ENCODE peak calls at places on chromosomes 13 and 19, in eight cellular contexts. One of them, this sample, is unnamed.

GRCh38 chr13:99495478-99496321 is 5.6 kb upstream of the TM9SF2 start:
- DNase-seq in C1 segment of cervical spinal cord: no peak
- DNase-seq in kidney epithelial cell: no peak
- DNase-seq in fibroblast of lung: no peak
- DNase-seq in lower lobe of right lung: no peak
- DNase-seq in NCI-H460: no peak
- DNase-seq in BE2C: no peak
- DNase-seq in H54: no peak
- DNase-seq in this sample: no peak

GRCh38 chr19:33143897-33144405 is 12.0 kb downstream of the WDR88 start:
- DNase-seq in H54: peak
- DNase-seq in kidney epithelial cell: peak
- DNase-seq in fibroblast of lung: peak
- DNase-seq in C1 segment of cervical spinal cord: peak
- DNase-seq in lower lobe of right lung: peak
- DNase-seq in NCI-H460: peak
- DNase-seq in BE2C: peak
- DNase-seq in this sample: peak

GRCh38 chr19:44512326-44513298 is 12.3 kb upstream of the ZNF180 start:
- DNase-seq in lower lobe of right lung: no peak
- DNase-seq in BE2C: peak
- DNase-seq in kidney epithelial cell: peak
- DNase-seq in NCI-H460: peak
- DNase-seq in fibroblast of lung: peak
- DNase-seq in C1 segment of cervical spinal cord: no peak
- DNase-seq in H54: peak
- DNase-seq in this sample: peak

GRCh38 chr19:16836115-16836905 is 7.1 kb downstream of the SIN3B start:
- DNase-seq in kidney epithelial cell: no peak
- DNase-seq in BE2C: no peak
- DNase-seq in lower lobe of right lung: peak
- DNase-seq in H54: no peak
- DNase-seq in fibroblast of lung: peak
- DNase-seq in NCI-H460: no peak
- DNase-seq in C1 segment of cervical spinal cord: no peak
- DNase-seq in this sample: peak

GRCh38 chr13:52010890-52011689 is at the start of gene ATP7B:
- DNase-seq in NCI-H460: no peak
- DNase-seq in kidney epithelial cell: no peak
- DNase-seq in BE2C: peak
- DNase-seq in H54: peak
- DNase-seq in lower lobe of right lung: no peak
- DNase-seq in fibroblast of lung: peak
- DNase-seq in C1 segment of cervical spinal cord: no peak
- DNase-seq in this sample: peak

GRCh38 chr13:113863511-113864302 is at the start of gene GAS6:
- DNase-seq in kidney epithelial cell: no peak
- DNase-seq in lower lobe of right lung: peak
- DNase-seq in BE2C: peak
- DNase-seq in NCI-H460: peak
- DNase-seq in fibroblast of lung: peak
- DNase-seq in C1 segment of cervical spinal cord: peak
- DNase-seq in H54: peak
- DNase-seq in this sample: peak

GRCh38 chr19:50371914-50372475 is 4.3 kb upstream of the NR1H2 start:
- DNase-seq in H54: no peak
- DNase-seq in fibroblast of lung: no peak
- DNase-seq in C1 segment of cervical spinal cord: no peak
- DNase-seq in kidney epithelial cell: no peak
- DNase-seq in BE2C: no peak
- DNase-seq in NCI-H460: no peak
- DNase-seq in lower lobe of right lung: peak
- DNase-seq in this sample: no peak

GRCh38 chr19:7373862-7374261 is 25.1 kb downstream of the ARHGEF18 start:
- DNase-seq in BE2C: no peak
- DNase-seq in lower lobe of right lung: peak
- DNase-seq in C1 segment of cervical spinal cord: no peak
- DNase-seq in NCI-H460: no peak
- DNase-seq in fibroblast of lung: no peak
- DNase-seq in H54: no peak
- DNase-seq in kidney epithelial cell: no peak
- DNase-seq in this sample: no peak

GRCh38 chr13:36090592-36090991 is 40.6 kb downstream of the DCLK1 start:
- DNase-seq in BE2C: no peak
- DNase-seq in H54: no peak
- DNase-seq in NCI-H460: no peak
- DNase-seq in kidney epithelial cell: no peak
- DNase-seq in fibroblast of lung: peak
- DNase-seq in C1 segment of cervical spinal cord: no peak
- DNase-seq in lower lobe of right lung: no peak
- DNase-seq in this sample: peak

GRCh38 chr19:29620931-29621351 is 14.9 kb downstream of the POP4 start:
- DNase-seq in lower lobe of right lung: peak
- DNase-seq in C1 segment of cervical spinal cord: no peak
- DNase-seq in fibroblast of lung: no peak
- DNase-seq in BE2C: no peak
- DNase-seq in kidney epithelial cell: no peak
- DNase-seq in H54: no peak
- DNase-seq in NCI-H460: no peak
- DNase-seq in this sample: no peak

GRCh38 chr19:41264581-41265375 is 606 bp downstream of the HNRNPUL1 start:
- DNase-seq in C1 segment of cervical spinal cord: peak
- DNase-seq in H54: peak
- DNase-seq in NCI-H460: no peak
- DNase-seq in lower lobe of right lung: peak
- DNase-seq in fibroblast of lung: peak
- DNase-seq in BE2C: peak
- DNase-seq in kidney epithelial cell: no peak
- DNase-seq in this sample: peak

GRCh38 chr19:18793144-18794028 is 2.3 kb upstream of the COMP start:
- DNase-seq in BE2C: no peak
- DNase-seq in H54: no peak
- DNase-seq in NCI-H460: no peak
- DNase-seq in kidney epithelial cell: no peak
- DNase-seq in C1 segment of cervical spinal cord: no peak
- DNase-seq in fibroblast of lung: no peak
- DNase-seq in lower lobe of right lung: no peak
- DNase-seq in this sample: no peak

GRCh38 chr13:34883381-34883780 is 58.7 kb upstream of the NBEA start:
- DNase-seq in C1 segment of cervical spinal cord: no peak
- DNase-seq in H54: no peak
- DNase-seq in kidney epithelial cell: no peak
- DNase-seq in BE2C: no peak
- DNase-seq in NCI-H460: no peak
- DNase-seq in lower lobe of right lung: no peak
- DNase-seq in fibroblast of lung: no peak
- DNase-seq in this sample: no peak

GRCh38 chr13:99608345-99608744 is 107.1 kb downstream of the TM9SF2 start:
- DNase-seq in H54: no peak
- DNase-seq in kidney epithelial cell: no peak
- DNase-seq in C1 segment of cervical spinal cord: no peak
- DNase-seq in fibroblast of lung: no peak
- DNase-seq in BE2C: no peak
- DNase-seq in lower lobe of right lung: no peak
- DNase-seq in NCI-H460: no peak
- DNase-seq in this sample: no peak

GRCh38 chr13:28659611-28659970 is 661 bp downstream of the POMP start:
- DNase-seq in H54: no peak
- DNase-seq in C1 segment of cervical spinal cord: no peak
- DNase-seq in fibroblast of lung: peak
- DNase-seq in BE2C: no peak
- DNase-seq in kidney epithelial cell: no peak
- DNase-seq in NCI-H460: no peak
- DNase-seq in lower lobe of right lung: no peak
- DNase-seq in this sample: peak

GRCh38 chr13:79794936-79795335 is 314.0 kb downstream of the NDFIP2 start:
- DNase-seq in lower lobe of right lung: no peak
- DNase-seq in BE2C: no peak
- DNase-seq in NCI-H460: no peak
- DNase-seq in fibroblast of lung: no peak
- DNase-seq in kidney epithelial cell: no peak
- DNase-seq in H54: no peak
- DNase-seq in C1 segment of cervical spinal cord: no peak
- DNase-seq in this sample: no peak

GRCh38 chr19:47230122-47230920 is 678 bp downstream of the BBC3 start:
- DNase-seq in kidney epithelial cell: no peak
- DNase-seq in H54: no peak
- DNase-seq in C1 segment of cervical spinal cord: peak
- DNase-seq in BE2C: peak
- DNase-seq in fibroblast of lung: peak
- DNase-seq in lower lobe of right lung: peak
- DNase-seq in NCI-H460: no peak
- DNase-seq in this sample: no peak

GRCh38 chr13:81872581-81872980 is 1531.7 kb upstream of the SPRY2 start:
- DNase-seq in lower lobe of right lung: no peak
- DNase-seq in BE2C: peak
- DNase-seq in fibroblast of lung: no peak
- DNase-seq in C1 segment of cervical spinal cord: no peak
- DNase-seq in H54: no peak
- DNase-seq in kidney epithelial cell: no peak
- DNase-seq in NCI-H460: peak
- DNase-seq in this sample: no peak

GRCh38 chr13:113862766-113863510 is 938 bp downstream of the GAS6 start:
- DNase-seq in BE2C: no peak
- DNase-seq in NCI-H460: no peak
- DNase-seq in H54: no peak
- DNase-seq in lower lobe of right lung: peak
- DNase-seq in fibroblast of lung: peak
- DNase-seq in kidney epithelial cell: no peak
- DNase-seq in C1 segment of cervical spinal cord: no peak
- DNase-seq in this sample: peak

GRCh38 chr19:16588089-16588823 is 16.0 kb upstream of the SLC35E1 start:
- DNase-seq in H54: no peak
- DNase-seq in C1 segment of cervical spinal cord: peak
- DNase-seq in fibroblast of lung: peak
- DNase-seq in NCI-H460: no peak
- DNase-seq in kidney epithelial cell: no peak
- DNase-seq in BE2C: peak
- DNase-seq in lower lobe of right lung: no peak
- DNase-seq in this sample: no peak

GRCh38 chr19:5957132-5957531 is 20.8 kb downstream of the RANBP3 start:
- DNase-seq in C1 segment of cervical spinal cord: no peak
- DNase-seq in lower lobe of right lung: no peak
- DNase-seq in NCI-H460: no peak
- DNase-seq in BE2C: no peak
- DNase-seq in H54: peak
- DNase-seq in kidney epithelial cell: no peak
- DNase-seq in fibroblast of lung: peak
- DNase-seq in this sample: no peak

GRCh38 chr13:21849323-21849722 is 178.4 kb downstream of the FGF9 start:
- DNase-seq in H54: no peak
- DNase-seq in BE2C: no peak
- DNase-seq in C1 segment of cervical spinal cord: no peak
- DNase-seq in kidney epithelial cell: no peak
- DNase-seq in NCI-H460: no peak
- DNase-seq in fibroblast of lung: no peak
- DNase-seq in lower lobe of right lung: no peak
- DNase-seq in this sample: no peak

GRCh38 chr13:83773961-83774360 is 108.3 kb downstream of the SLITRK1 start:
- DNase-seq in C1 segment of cervical spinal cord: no peak
- DNase-seq in kidney epithelial cell: no peak
- DNase-seq in H54: no peak
- DNase-seq in lower lobe of right lung: no peak
- DNase-seq in BE2C: no peak
- DNase-seq in fibroblast of lung: no peak
- DNase-seq in NCI-H460: peak
- DNase-seq in this sample: peak

GRCh38 chr13:33262069-33262487 is 23.5 kb downstream of the STARD13 start:
- DNase-seq in kidney epithelial cell: no peak
- DNase-seq in C1 segment of cervical spinal cord: peak
- DNase-seq in H54: no peak
- DNase-seq in lower lobe of right lung: no peak
- DNase-seq in fibroblast of lung: peak
- DNase-seq in NCI-H460: no peak
- DNase-seq in BE2C: peak
- DNase-seq in this sample: no peak

GRCh38 chr13:94454906-94455305 is 24.6 kb downstream of the DCT start:
- DNase-seq in kidney epithelial cell: no peak
- DNase-seq in H54: no peak
- DNase-seq in NCI-H460: no peak
- DNase-seq in fibroblast of lung: peak
- DNase-seq in C1 segment of cervical spinal cord: no peak
- DNase-seq in lower lobe of right lung: no peak
- DNase-seq in BE2C: no peak
- DNase-seq in this sample: no peak

GRCh38 chr13:44719857-44720671 is 143.9 kb upstream of the TSC22D1 start:
- DNase-seq in BE2C: no peak
- DNase-seq in kidney epithelial cell: peak
- DNase-seq in NCI-H460: no peak
- DNase-seq in H54: no peak
- DNase-seq in C1 segment of cervical spinal cord: no peak
- DNase-seq in fibroblast of lung: peak
- DNase-seq in lower lobe of right lung: no peak
- DNase-seq in this sample: peak

GRCh38 chr13:99275093-99275469 is 16.9 kb upstream of the GPR18 start:
- DNase-seq in C1 segment of cervical spinal cord: no peak
- DNase-seq in NCI-H460: no peak
- DNase-seq in H54: peak
- DNase-seq in kidney epithelial cell: no peak
- DNase-seq in lower lobe of right lung: no peak
- DNase-seq in fibroblast of lung: peak
- DNase-seq in BE2C: no peak
- DNase-seq in this sample: peak

GRCh38 chr13:106570354-106570822 is 2.5 kb upstream of the ARGLU1 start:
- DNase-seq in kidney epithelial cell: peak
- DNase-seq in fibroblast of lung: peak
- DNase-seq in C1 segment of cervical spinal cord: no peak
- DNase-seq in BE2C: peak
- DNase-seq in NCI-H460: peak
- DNase-seq in lower lobe of right lung: peak
- DNase-seq in H54: peak
- DNase-seq in this sample: peak

GRCh38 chr13:85825454-85825853 is 26.2 kb upstream of the SLITRK6 start:
- DNase-seq in C1 segment of cervical spinal cord: no peak
- DNase-seq in H54: no peak
- DNase-seq in kidney epithelial cell: no peak
- DNase-seq in BE2C: no peak
- DNase-seq in fibroblast of lung: peak
- DNase-seq in NCI-H460: no peak
- DNase-seq in lower lobe of right lung: no peak
- DNase-seq in this sample: no peak

GRCh38 chr13:26946675-26947342 is 186.2 kb upstream of the GPR12 start:
- DNase-seq in kidney epithelial cell: no peak
- DNase-seq in BE2C: no peak
- DNase-seq in C1 segment of cervical spinal cord: no peak
- DNase-seq in fibroblast of lung: peak
- DNase-seq in H54: peak
- DNase-seq in NCI-H460: peak
- DNase-seq in lower lobe of right lung: no peak
- DNase-seq in this sample: peak

GRCh38 chr13:49098771-49099512 is 121.2 kb upstream of the MLNR start:
- DNase-seq in H54: no peak
- DNase-seq in fibroblast of lung: peak
- DNase-seq in BE2C: no peak
- DNase-seq in NCI-H460: no peak
- DNase-seq in kidney epithelial cell: no peak
- DNase-seq in lower lobe of right lung: no peak
- DNase-seq in C1 segment of cervical spinal cord: no peak
- DNase-seq in this sample: no peak

GRCh38 chr13:38763446-38764381 is 76.8 kb downstream of the FREM2 start:
- DNase-seq in BE2C: peak
- DNase-seq in NCI-H460: peak
- DNase-seq in kidney epithelial cell: peak
- DNase-seq in H54: peak
- DNase-seq in lower lobe of right lung: no peak
- DNase-seq in C1 segment of cervical spinal cord: no peak
- DNase-seq in fibroblast of lung: peak
- DNase-seq in this sample: no peak

GRCh38 chr19:42553292-42554045 is 25.2 kb upstream of the CEACAM1 start:
- DNase-seq in NCI-H460: no peak
- DNase-seq in fibroblast of lung: peak
- DNase-seq in lower lobe of right lung: no peak
- DNase-seq in C1 segment of cervical spinal cord: no peak
- DNase-seq in BE2C: no peak
- DNase-seq in H54: peak
- DNase-seq in kidney epithelial cell: peak
- DNase-seq in this sample: peak

GRCh38 chr19:51887522-51888498 is at the start of gene ZNF577:
- DNase-seq in NCI-H460: no peak
- DNase-seq in H54: no peak
- DNase-seq in kidney epithelial cell: peak
- DNase-seq in BE2C: peak
- DNase-seq in C1 segment of cervical spinal cord: peak
- DNase-seq in lower lobe of right lung: peak
- DNase-seq in fibroblast of lung: peak
- DNase-seq in this sample: peak